ENCODE peak calls at places on chromosomes 13 and 19, in six cellular contexts. I, K, N, F, L and W are unnamed samples.
A peak's percentile ranks its signal among the peaks of the same experiment; 100 is the strongest.

GRCh38 chr19:47779524-47780214 is 1.2 kb downstream of the SELENOW start:
- DNase-seq in L (peak; percentile 90), K (no peak), I (no peak), N (no peak), F (peak; percentile 61), W (peak; percentile 61)

GRCh38 chr19:48418317-48419064 is 25.0 kb downstream of the GRIN2D start:
- DNase-seq in F (no peak), L (no peak), K (no peak), I (no peak), N (no peak), W (no peak)

GRCh38 chr13:44155422-44156293 is 218.0 kb upstream of the SERP2 start:
- DNase-seq in L (peak; percentile 70), N (no peak), F (peak; percentile 78), I (no peak), K (peak; percentile 56), W (peak; percentile 57)

GRCh38 chr19:47726467-47726866 is 13.2 kb downstream of the EHD2 start:
- DNase-seq in I (no peak), K (peak; percentile 87), N (no peak), L (no peak), F (no peak), W (no peak)

GRCh38 chr13:28100149-28101121 is at the start of gene FLT3:
- DNase-seq in F (peak; percentile 28), K (peak; percentile 7), N (no peak), L (peak; percentile 52), I (peak; percentile 48), W (peak; percentile 58)

GRCh38 chr19:18063463-18063862 is 23.3 kb downstream of the IL12RB1 start:
- DNase-seq in N (peak; percentile 10), I (no peak), K (no peak), L (no peak), F (no peak), W (no peak)

GRCh38 chr19:33260628-33261418 is 35.2 kb upstream of the SLC7A10 start:
- DNase-seq in I (no peak), N (no peak), K (no peak), L (no peak), F (no peak), W (no peak)

GRCh38 chr13:19020988-19021387 is 160.6 kb downstream of the TUBA3C start:
- DNase-seq in I (no peak), N (no peak), F (no peak), L (no peak), K (no peak), W (no peak)

GRCh38 chr19:29645911-29646310 is 19.4 kb upstream of the PLEKHF1 start:
- DNase-seq in L (peak; percentile 58), K (peak; percentile 61), N (no peak), F (peak; percentile 67), I (no peak), W (peak; percentile 16)

GRCh38 chr19:11737964-11738745 is 591 bp downstream of the ZNF823 start:
- DNase-seq in L (peak; percentile 72), N (peak; percentile 17), I (no peak), F (peak; percentile 73), K (peak; percentile 12), W (peak; percentile 82)

GRCh38 chr19:43498233-43498830 is 6.2 kb downstream of the PHLDB3 start:
- DNase-seq in L (no peak), N (no peak), K (no peak), I (no peak), F (no peak), W (no peak)

GRCh38 chr19:44796701-44797115 is 12.2 kb upstream of the BCAM start:
- DNase-seq in F (peak; percentile 29), L (no peak), N (no peak), I (no peak), K (no peak), W (peak; percentile 82)

GRCh38 chr13:93769126-93769525 is 542.5 kb downstream of the GPC6 start:
- DNase-seq in N (no peak), L (no peak), K (peak; percentile 57), F (no peak), I (no peak), W (no peak)

GRCh38 chr19:55069137-55069858 is 6.3 kb upstream of the RDH13 start:
- DNase-seq in F (peak; percentile 69), K (peak; percentile 29), I (no peak), N (no peak), L (peak; percentile 56), W (peak; percentile 69)

GRCh38 chr19:10061717-10062310 is 24.3 kb upstream of the SHFL start:
- DNase-seq in K (no peak), L (peak; percentile 24), F (no peak), N (no peak), I (no peak), W (no peak)

GRCh38 chr13:61685683-61686013 is 270.0 kb upstream of the PCDH20 start:
- DNase-seq in F (no peak), K (no peak), I (peak; percentile 20), L (no peak), N (no peak), W (no peak)

GRCh38 chr13:42064259-42064658 is 15.8 kb downstream of the DGKH start:
- DNase-seq in F (no peak), L (no peak), I (no peak), N (no peak), K (peak; percentile 69), W (no peak)

GRCh38 chr13:25584975-25585374 is 213.2 kb downstream of the ATP8A2 start:
- DNase-seq in F (no peak), L (no peak), N (no peak), I (no peak), K (peak; percentile 1), W (no peak)

GRCh38 chr13:113631341-113632095 is 26.5 kb downstream of the ATP4B start:
- DNase-seq in K (no peak), N (no peak), L (peak; percentile 31), I (no peak), F (no peak), W (no peak)

GRCh38 chr13:113628291-113629270 is 29.4 kb downstream of the ATP4B start:
- DNase-seq in N (no peak), F (no peak), L (peak; percentile 42), I (no peak), K (no peak), W (no peak)

GRCh38 chr13:113630296-113630695 is 27.7 kb downstream of the ATP4B start:
- DNase-seq in L (peak; percentile 24), F (no peak), I (no peak), N (no peak), K (no peak), W (no peak)

GRCh38 chr13:113630804-113631203 is 27.2 kb downstream of the ATP4B start:
- DNase-seq in N (no peak), L (peak; percentile 12), K (no peak), I (no peak), F (no peak), W (no peak)

DNA sequence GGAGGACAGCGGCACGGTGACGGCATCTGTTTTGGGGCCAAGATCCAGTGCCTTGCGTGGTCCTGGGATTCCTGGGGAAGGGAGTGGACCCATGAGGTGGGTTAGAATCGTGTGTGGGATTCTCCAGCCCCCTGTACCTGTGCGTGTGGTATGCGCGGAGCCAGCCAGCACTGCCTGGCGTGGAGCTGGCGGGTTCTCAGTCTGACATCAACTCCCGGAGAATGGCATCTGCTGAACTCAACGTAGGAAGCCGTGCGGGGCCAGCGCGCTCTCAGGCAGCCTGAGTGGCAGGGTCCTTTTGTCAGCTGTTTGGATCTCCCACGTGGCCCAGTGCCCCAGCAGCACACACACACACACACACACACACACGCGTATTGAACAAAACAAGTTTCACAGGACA is 28.2 kb downstream of the ATP4B start:
- DNase-seq in F (no peak), I (no peak), K (no peak), L (no peak), N (no peak), W (no peak)
- H3K27me3 ChIP-seq in F (no peaks in the 10 kb centered on the region), I (no peaks in the 10 kb centered on the region), K (no peaks in the 10 kb centered on the region), L (no peaks in the 10 kb centered on the region), N (no peaks in the 10 kb centered on the region), W (no peaks in the 10 kb centered on the region)

GRCh38 chr13:111117961-111118360 is 2.9 kb downstream of the ARHGEF7 start:
- DNase-seq in K (no peak), I (no peak), N (no peak), L (peak; percentile 33), F (no peak), W (no peak)
- H3K27me3 ChIP-seq in K (peaks cover 20% of the 10 kb centered on the region), I (no peaks in the 10 kb centered on the region), N (peaks cover 21% of the 10 kb centered on the region), L (no peaks in the 10 kb centered on the region), F (peaks cover 5% of the 10 kb centered on the region), W (peaks cover 4% of the 10 kb centered on the region)

DNA sequence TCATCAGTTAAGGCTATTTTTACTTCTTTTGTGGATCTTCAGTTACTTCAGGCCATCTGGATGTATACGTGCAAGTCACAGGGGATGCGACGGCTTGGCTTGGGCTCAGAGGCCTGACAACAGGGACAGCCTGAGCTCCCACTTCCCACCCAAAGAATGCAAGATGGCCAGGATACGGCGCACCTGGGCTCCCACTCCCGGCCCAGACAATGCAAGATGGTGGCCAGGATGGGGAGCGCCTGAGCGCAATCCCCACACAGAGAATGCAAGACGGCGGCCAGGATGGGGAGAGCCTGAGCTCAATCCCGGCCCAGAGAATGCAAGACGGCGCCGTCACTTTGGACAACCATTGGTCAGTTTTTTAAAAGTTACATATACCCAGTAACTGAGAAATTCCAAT is 25.3 kb upstream of the MIER2 start:
- DNase-seq in I (no peak), F (no peak), L (no peak), K (no peak), N (no peak), W (no peak)
- H3K27me3 ChIP-seq in I (no peaks in the 10 kb centered on the region), F (no peaks in the 10 kb centered on the region), L (peaks cover 12% of the 10 kb centered on the region), K (peaks cover 29% of the 10 kb centered on the region), N (no peaks in the 10 kb centered on the region), W (no peaks in the 10 kb centered on the region)

GRCh38 chr13:23107665-23108064 is 73.1 kb upstream of the SGCG start:
- DNase-seq in L (no peak), I (no peak), N (no peak), F (no peak), K (no peak), W (no peak)
- H3K27me3 ChIP-seq in L (no peaks in the 10 kb centered on the region), I (no peaks in the 10 kb centered on the region), N (no peaks in the 10 kb centered on the region), F (no peaks in the 10 kb centered on the region), K (no peaks in the 10 kb centered on the region), W (no peaks in the 10 kb centered on the region)